ENCODE peak calls at places on chromosomes 16 and 17, in ten cellular contexts. One of them, this sample, is unnamed.

GRCh38 chr17:67245694-67246397 is 850 bp upstream of the HELZ start:
- DNase-seq in mesendoderm: peak; percentile 89
- DNase-seq in lung microvascular endothelial cell: peak; percentile 27
- DNase-seq in fibroblast of mammary gland: no peak
- DNase-seq in AG04450: no peak
- DNase-seq in B cell: peak; percentile 58
- DNase-seq in endothelial cell of umbilical vein: peak; percentile 12
- DNase-seq in activated CD8-positive, alpha-beta memory T cell treated with anti-CD3 and anti-CD28 coated beads, Interleukin-2, amount 50 U/mL, for 48 hours: peak; percentile 71
- DNase-seq in GM04504: no peak
- DNase-seq in activated naive CD8-positive, alpha-beta T cell treated with anti-CD3 and anti-CD28 coated beads for 36 hours: peak; percentile 63
- DNase-seq in this sample: peak; percentile 19

GRCh38 chr17:57399690-57400089 is 143.4 kb downstream of the MSI2 start:
- DNase-seq in AG04450: no peak
- DNase-seq in GM04504: no peak
- DNase-seq in endothelial cell of umbilical vein: no peak
- DNase-seq in mesendoderm: no peak
- DNase-seq in fibroblast of mammary gland: no peak
- DNase-seq in activated naive CD8-positive, alpha-beta T cell treated with anti-CD3 and anti-CD28 coated beads for 36 hours: no peak
- DNase-seq in B cell: no peak
- DNase-seq in lung microvascular endothelial cell: no peak
- DNase-seq in activated CD8-positive, alpha-beta memory T cell treated with anti-CD3 and anti-CD28 coated beads, Interleukin-2, amount 50 U/mL, for 48 hours: no peak
- DNase-seq in this sample: no peak

GRCh38 chr17:35132099-35132498 is 10.0 kb downstream of the NLE1 start:
- DNase-seq in B cell: no peak
- DNase-seq in mesendoderm: no peak
- DNase-seq in GM04504: no peak
- DNase-seq in activated naive CD8-positive, alpha-beta T cell treated with anti-CD3 and anti-CD28 coated beads for 36 hours: no peak
- DNase-seq in endothelial cell of umbilical vein: no peak
- DNase-seq in activated CD8-positive, alpha-beta memory T cell treated with anti-CD3 and anti-CD28 coated beads, Interleukin-2, amount 50 U/mL, for 48 hours: no peak
- DNase-seq in fibroblast of mammary gland: no peak
- DNase-seq in AG04450: no peak
- DNase-seq in lung microvascular endothelial cell: no peak
- DNase-seq in this sample: no peak

GRCh38 chr16:47276522-47276921 is 132.8 kb upstream of the NETO2 start:
- DNase-seq in activated naive CD8-positive, alpha-beta T cell treated with anti-CD3 and anti-CD28 coated beads for 36 hours: no peak
- DNase-seq in activated CD8-positive, alpha-beta memory T cell treated with anti-CD3 and anti-CD28 coated beads, Interleukin-2, amount 50 U/mL, for 48 hours: no peak
- DNase-seq in mesendoderm: no peak
- DNase-seq in lung microvascular endothelial cell: no peak
- DNase-seq in fibroblast of mammary gland: no peak
- DNase-seq in B cell: no peak
- DNase-seq in endothelial cell of umbilical vein: no peak
- DNase-seq in AG04450: no peak
- DNase-seq in GM04504: no peak
- DNase-seq in this sample: no peak

GRCh38 chr16:974606-975312 is 4.0 kb upstream of the LMF1 start:
- DNase-seq in activated naive CD8-positive, alpha-beta T cell treated with anti-CD3 and anti-CD28 coated beads for 36 hours: no peak
- DNase-seq in lung microvascular endothelial cell: no peak
- DNase-seq in fibroblast of mammary gland: no peak
- DNase-seq in mesendoderm: no peak
- DNase-seq in endothelial cell of umbilical vein: no peak
- DNase-seq in GM04504: no peak
- DNase-seq in activated CD8-positive, alpha-beta memory T cell treated with anti-CD3 and anti-CD28 coated beads, Interleukin-2, amount 50 U/mL, for 48 hours: no peak
- DNase-seq in AG04450: no peak
- DNase-seq in B cell: no peak
- DNase-seq in this sample: peak; percentile 77

GRCh38 chr17:47695664-47696376 is 1.9 kb downstream of the TBKBP1 start:
- DNase-seq in mesendoderm: no peak
- DNase-seq in endothelial cell of umbilical vein: no peak
- DNase-seq in activated CD8-positive, alpha-beta memory T cell treated with anti-CD3 and anti-CD28 coated beads, Interleukin-2, amount 50 U/mL, for 48 hours: peak; percentile 57
- DNase-seq in lung microvascular endothelial cell: no peak
- DNase-seq in GM04504: no peak
- DNase-seq in AG04450: no peak
- DNase-seq in B cell: no peak
- DNase-seq in activated naive CD8-positive, alpha-beta T cell treated with anti-CD3 and anti-CD28 coated beads for 36 hours: no peak
- DNase-seq in fibroblast of mammary gland: no peak
- DNase-seq in this sample: no peak

GRCh38 chr17:81867123-81867951 is 3.8 kb downstream of the ARHGDIA start:
- DNase-seq in mesendoderm: peak; percentile 79
- DNase-seq in fibroblast of mammary gland: peak; percentile 63
- DNase-seq in B cell: peak; percentile 47
- DNase-seq in GM04504: no peak
- DNase-seq in lung microvascular endothelial cell: peak; percentile 30
- DNase-seq in activated CD8-positive, alpha-beta memory T cell treated with anti-CD3 and anti-CD28 coated beads, Interleukin-2, amount 50 U/mL, for 48 hours: peak; percentile 73
- DNase-seq in AG04450: no peak
- DNase-seq in endothelial cell of umbilical vein: no peak
- DNase-seq in activated naive CD8-positive, alpha-beta T cell treated with anti-CD3 and anti-CD28 coated beads for 36 hours: peak; percentile 34
- DNase-seq in this sample: no peak

GRCh38 chr16:24848065-24848464 is 2.3 kb downstream of the SLC5A11 start:
- DNase-seq in mesendoderm: no peak
- DNase-seq in GM04504: peak; percentile 24
- DNase-seq in endothelial cell of umbilical vein: peak; percentile 56
- DNase-seq in fibroblast of mammary gland: peak; percentile 63
- DNase-seq in lung microvascular endothelial cell: peak; percentile 79
- DNase-seq in activated CD8-positive, alpha-beta memory T cell treated with anti-CD3 and anti-CD28 coated beads, Interleukin-2, amount 50 U/mL, for 48 hours: no peak
- DNase-seq in AG04450: no peak
- DNase-seq in B cell: no peak
- DNase-seq in activated naive CD8-positive, alpha-beta T cell treated with anti-CD3 and anti-CD28 coated beads for 36 hours: no peak
- DNase-seq in this sample: no peak

GRCh38 chr17:48382989-48383388 is 47.0 kb downstream of the SKAP1 start:
- DNase-seq in B cell: no peak
- DNase-seq in GM04504: no peak
- DNase-seq in AG04450: no peak
- DNase-seq in mesendoderm: no peak
- DNase-seq in activated naive CD8-positive, alpha-beta T cell treated with anti-CD3 and anti-CD28 coated beads for 36 hours: no peak
- DNase-seq in endothelial cell of umbilical vein: no peak
- DNase-seq in activated CD8-positive, alpha-beta memory T cell treated with anti-CD3 and anti-CD28 coated beads, Interleukin-2, amount 50 U/mL, for 48 hours: no peak
- DNase-seq in fibroblast of mammary gland: no peak
- DNase-seq in lung microvascular endothelial cell: no peak
- DNase-seq in this sample: no peak

GRCh38 chr16:80614908-80615696 is 74.3 kb downstream of the DYNLRB2 start:
- DNase-seq in fibroblast of mammary gland: peak; percentile 73
- DNase-seq in AG04450: peak; percentile 71
- DNase-seq in mesendoderm: peak; percentile 77
- DNase-seq in endothelial cell of umbilical vein: peak; percentile 34
- DNase-seq in activated CD8-positive, alpha-beta memory T cell treated with anti-CD3 and anti-CD28 coated beads, Interleukin-2, amount 50 U/mL, for 48 hours: no peak
- DNase-seq in lung microvascular endothelial cell: peak; percentile 70
- DNase-seq in B cell: no peak
- DNase-seq in activated naive CD8-positive, alpha-beta T cell treated with anti-CD3 and anti-CD28 coated beads for 36 hours: no peak
- DNase-seq in GM04504: no peak
- DNase-seq in this sample: no peak

GRCh38 chr17:49055181-49055927 is 58.2 kb downstream of the IGF2BP1 start:
- DNase-seq in activated CD8-positive, alpha-beta memory T cell treated with anti-CD3 and anti-CD28 coated beads, Interleukin-2, amount 50 U/mL, for 48 hours: no peak
- DNase-seq in AG04450: no peak
- DNase-seq in mesendoderm: peak; percentile 56
- DNase-seq in lung microvascular endothelial cell: no peak
- DNase-seq in fibroblast of mammary gland: no peak
- DNase-seq in activated naive CD8-positive, alpha-beta T cell treated with anti-CD3 and anti-CD28 coated beads for 36 hours: no peak
- DNase-seq in GM04504: no peak
- DNase-seq in B cell: no peak
- DNase-seq in endothelial cell of umbilical vein: no peak
- DNase-seq in this sample: no peak

GRCh38 chr16:64615647-64616280 is 506.1 kb downstream of the CDH11 start:
- DNase-seq in activated naive CD8-positive, alpha-beta T cell treated with anti-CD3 and anti-CD28 coated beads for 36 hours: no peak
- DNase-seq in GM04504: no peak
- DNase-seq in lung microvascular endothelial cell: no peak
- DNase-seq in activated CD8-positive, alpha-beta memory T cell treated with anti-CD3 and anti-CD28 coated beads, Interleukin-2, amount 50 U/mL, for 48 hours: no peak
- DNase-seq in fibroblast of mammary gland: no peak
- DNase-seq in mesendoderm: peak; percentile 92
- DNase-seq in B cell: no peak
- DNase-seq in AG04450: no peak
- DNase-seq in endothelial cell of umbilical vein: no peak
- DNase-seq in this sample: peak; percentile 8

GRCh38 chr16:17162560-17162959 is 308.2 kb downstream of the XYLT1 start:
- DNase-seq in AG04450: no peak
- DNase-seq in mesendoderm: no peak
- DNase-seq in activated CD8-positive, alpha-beta memory T cell treated with anti-CD3 and anti-CD28 coated beads, Interleukin-2, amount 50 U/mL, for 48 hours: no peak
- DNase-seq in lung microvascular endothelial cell: no peak
- DNase-seq in activated naive CD8-positive, alpha-beta T cell treated with anti-CD3 and anti-CD28 coated beads for 36 hours: no peak
- DNase-seq in endothelial cell of umbilical vein: no peak
- DNase-seq in B cell: no peak
- DNase-seq in fibroblast of mammary gland: peak; percentile 16
- DNase-seq in GM04504: no peak
- DNase-seq in this sample: no peak